ENCODE peak calls at places on chromosomes 1 and 21, in six cellular contexts. S is brain microvascular endothelial cell; D is neural progenitor cell; G is mammary epithelial cell; A is lower lobe of right lung; L is CD8-positive, alpha-beta T cell. J is an unnamed sample. For H3K36me3 and H3K27me3, the result is how much of the 10 kb centered on the place peaks cover.

GRCh38 chr1:10629816-10630571 is 155.2 kb downstream of the PEX14 start:
- DNase-seq in S (no peak), D (no peak), G (no peak), A (peak), L (no peak), J (no peak)

GRCh38 chr1:211133393-211133840 is 531 bp downstream of the KCNH1 start:
- DNase-seq in S (no peak), D (peak), G (peak), A (no peak), L (peak), J (no peak)

GRCh38 chr21:43031121-43031624 is 44.5 kb downstream of the CBS start:
- DNase-seq in S (no peak), D (no peak), G (no peak), A (no peak), L (no peak), J (no peak)

GRCh38 chr1:234768569-234769283 is 158.7 kb upstream of the IRF2BP2 start:
- DNase-seq in S (no peak), D (no peak), G (no peak), A (no peak), L (peak), J (no peak)

GRCh38 chr1:166918618-166919017 is 42.6 kb upstream of the TADA1 start:
- DNase-seq in S (no peak), D (no peak), G (no peak), A (no peak), L (no peak), J (no peak)

GRCh38 chr1:206012086-206012859 is 9.1 kb upstream of the RAB7B start:
- DNase-seq in S (no peak), D (no peak), G (no peak), A (peak), L (peak), J (no peak)

GRCh38 chr1:24018611-24019580 is 38.8 kb upstream of the SRSF10 start:
- DNase-seq in S (peak), D (peak), G (peak), A (peak), L (no peak), J (peak)

GRCh38 chr1:11550664-11551283 is 71.8 kb downstream of the DISP3 start:
- DNase-seq in S (peak), D (peak), G (peak), A (no peak), L (peak), J (peak)

GRCh38 chr21:43855955-43856354 is 9.1 kb upstream of the AGPAT3 start:
- DNase-seq in S (no peak), D (no peak), G (no peak), A (no peak), L (no peak), J (no peak)

GRCh38 chr1:95650631-95651030 is 416.6 kb downstream of the RWDD3 start:
- DNase-seq in S (no peak), D (no peak), G (peak), A (no peak), L (no peak), J (peak)

GRCh38 chr1:157092831-157093230 is 6.8 kb downstream of the ETV3L start:
- DNase-seq in S (no peak), D (no peak), G (no peak), A (no peak), L (no peak), J (no peak)

GRCh38 chr1:159853417-159853816 is 9.0 kb downstream of the VSIG8 start:
- DNase-seq in S (peak), D (no peak), G (no peak), A (no peak), L (no peak), J (no peak)

GRCh38 chr1:159856576-159856975 is 5.9 kb downstream of the VSIG8 start:
- DNase-seq in S (peak), D (no peak), G (peak), A (no peak), L (no peak), J (peak)

GRCh38 chr1:159854101-159854692 is 8.3 kb downstream of the VSIG8 start:
- DNase-seq in S (peak), D (peak), G (no peak), A (peak), L (peak), J (no peak)

GRCh38 chr1:159855709-159856108 is 6.7 kb downstream of the VSIG8 start:
- DNase-seq in S (no peak), D (no peak), G (no peak), A (no peak), L (peak), J (no peak)

GRCh38 chr1:159854693-159855192 is 7.7 kb downstream of the VSIG8 start:
- DNase-seq in S (peak), D (no peak), G (peak), A (peak), L (peak), J (peak)
- TF ChIP-seq CTCF in S (no peak), D (no peak), G (no peak), A (peak), L (no peak), J (no peak)

DNA sequence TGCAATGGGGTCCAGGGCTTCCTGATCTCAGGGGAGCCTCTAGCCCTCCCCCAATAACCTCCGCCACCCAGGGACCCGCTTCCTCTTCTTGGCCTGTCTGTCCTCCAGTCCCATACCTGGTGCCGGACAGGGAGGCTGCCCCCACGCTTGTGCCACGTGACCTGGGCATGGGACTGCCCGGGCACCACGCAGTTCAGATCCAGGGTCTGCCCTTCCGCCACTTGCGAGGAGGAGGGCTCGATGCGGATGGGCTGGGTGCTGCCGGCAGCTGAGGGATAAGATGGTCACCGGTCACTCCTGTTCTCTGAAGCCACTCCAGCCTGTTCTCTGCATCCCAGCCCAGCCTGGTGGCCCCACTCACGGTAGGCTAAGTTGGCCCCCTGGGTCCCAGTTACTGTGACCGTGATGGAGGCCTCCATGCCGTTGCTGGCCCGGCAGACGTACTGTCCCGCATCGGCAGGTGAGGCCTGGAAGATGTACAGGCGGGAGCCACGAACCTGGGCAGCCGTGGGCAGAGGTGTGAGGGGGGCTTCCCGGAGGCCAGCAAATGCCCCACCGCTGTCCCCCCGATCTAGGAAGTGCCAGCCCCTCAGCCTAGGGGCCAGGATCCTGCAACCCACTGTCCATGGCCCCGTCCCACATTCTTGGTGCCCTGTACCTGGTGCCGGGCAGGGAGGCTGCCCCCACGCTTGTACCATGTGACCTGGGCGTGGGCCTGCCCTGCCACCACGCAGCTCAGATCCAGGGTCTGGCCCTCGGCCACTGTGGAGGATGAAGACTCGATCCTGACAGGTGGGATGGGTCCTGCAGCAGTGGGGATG is 39.6 kb downstream of the LDLRAD2 start:
- DNase-seq in S (no peak), D (no peak), G (no peak), A (no peak), L (no peak), J (no peak)
- H3K36me3 ChIP-seq in S (half or more), D (under half), G (under half), A (half or more), L (under half), J (half or more)

GRCh38 chr1:148263906-148264255 is 111.8 kb upstream of the NBPF11 start:
- DNase-seq in S (no peak), D (no peak), G (no peak), A (no peak), L (peak), J (no peak)
- H3K27me3 ChIP-seq in S (under half), D (under half), G (under half), A (under half), L (under half), J (under half)

GRCh38 chr21:27359141-27359540 is 392.3 kb upstream of the ADAMTS5 start:
- DNase-seq in S (no peak), D (no peak), G (no peak), A (no peak), L (no peak), J (no peak)

GRCh38 chr21:27363719-27364479 is 397.0 kb upstream of the ADAMTS5 start:
- DNase-seq in S (no peak), D (no peak), G (no peak), A (no peak), L (no peak), J (no peak)

GRCh38 chr21:27366846-27367245 is 400.0 kb upstream of the ADAMTS5 start:
- DNase-seq in S (no peak), D (no peak), G (no peak), A (no peak), L (no peak), J (no peak)

GRCh38 chr21:27365394-27365793 is 398.5 kb upstream of the ADAMTS5 start:
- DNase-seq in S (no peak), D (no peak), G (peak), A (no peak), L (no peak), J (peak)

GRCh38 chr21:27362249-27362648 is 395.4 kb upstream of the ADAMTS5 start:
- DNase-seq in S (no peak), D (no peak), G (peak), A (no peak), L (no peak), J (peak)
- TF ChIP-seq CTCF in S (peak), D (no peak), G (peak), A (peak), L (no peak), J (peak)

DNA sequence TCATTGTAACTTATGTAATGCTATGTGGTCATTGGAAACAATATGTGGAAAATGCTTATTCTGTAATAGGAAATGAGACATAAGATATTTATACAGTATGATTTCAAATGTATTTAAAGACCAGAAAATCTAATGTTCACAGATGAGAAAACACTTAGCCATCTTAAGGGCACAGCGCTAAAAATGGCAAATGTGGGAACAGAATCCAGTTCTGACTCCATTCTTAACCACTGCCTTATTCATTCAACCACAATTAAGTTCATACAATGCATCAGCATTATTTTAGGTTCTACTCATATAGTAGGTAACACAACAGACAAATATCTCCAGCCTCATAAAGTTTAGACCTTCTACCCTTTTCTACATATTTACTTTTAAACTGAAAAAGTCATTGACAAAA is 12.4 kb downstream of the CSDE1 start:
- DNase-seq in S (no peak), D (no peak), G (peak), A (no peak), L (no peak), J (no peak)
- H3K36me3 ChIP-seq in S (under half), D (under half), G (under half), A (half or more), L (under half), J (under half)

GRCh38 chr1:36835017-36835695 is 199.2 kb downstream of the GRIK3 start:
- DNase-seq in S (no peak), D (no peak), G (no peak), A (no peak), L (no peak), J (no peak)

GRCh38 chr1:36836196-36836883 is 198.0 kb downstream of the GRIK3 start:
- DNase-seq in S (no peak), D (no peak), G (no peak), A (no peak), L (no peak), J (no peak)

GRCh38 chr1:36835696-36836095 is 198.6 kb downstream of the GRIK3 start:
- DNase-seq in S (no peak), D (no peak), G (no peak), A (no peak), L (no peak), J (no peak)

GRCh38 chr1:36836916-36837315 is 197.4 kb downstream of the GRIK3 start:
- DNase-seq in S (no peak), D (no peak), G (no peak), A (no peak), L (no peak), J (no peak)

DNA sequence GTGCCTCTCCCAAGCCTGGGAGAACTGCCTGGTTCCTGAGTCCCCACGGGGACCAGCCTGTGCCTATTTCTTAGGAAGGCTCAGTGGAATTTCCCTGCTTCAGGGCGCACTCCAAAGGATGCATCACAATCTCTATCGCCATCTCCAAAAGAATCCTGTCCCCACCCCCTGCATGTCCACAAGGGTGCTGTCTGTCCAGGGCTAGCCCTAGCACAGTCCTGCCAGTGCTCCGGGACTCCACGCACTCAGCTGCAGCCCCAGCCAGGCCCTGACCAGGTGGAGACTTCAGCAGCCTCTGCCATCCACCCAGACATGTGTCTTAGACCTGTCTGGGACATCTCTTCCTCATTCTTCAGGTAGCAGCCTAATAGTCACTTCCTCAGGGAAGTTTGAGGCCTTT is 199.7 kb downstream of the GRIK3 start:
- DNase-seq in S (no peak), D (no peak), G (no peak), A (no peak), L (no peak), J (no peak)
- H3K27me3 ChIP-seq in S (under half), D (under half), G (under half), A (under half), L (under half), J (under half)

DNA sequence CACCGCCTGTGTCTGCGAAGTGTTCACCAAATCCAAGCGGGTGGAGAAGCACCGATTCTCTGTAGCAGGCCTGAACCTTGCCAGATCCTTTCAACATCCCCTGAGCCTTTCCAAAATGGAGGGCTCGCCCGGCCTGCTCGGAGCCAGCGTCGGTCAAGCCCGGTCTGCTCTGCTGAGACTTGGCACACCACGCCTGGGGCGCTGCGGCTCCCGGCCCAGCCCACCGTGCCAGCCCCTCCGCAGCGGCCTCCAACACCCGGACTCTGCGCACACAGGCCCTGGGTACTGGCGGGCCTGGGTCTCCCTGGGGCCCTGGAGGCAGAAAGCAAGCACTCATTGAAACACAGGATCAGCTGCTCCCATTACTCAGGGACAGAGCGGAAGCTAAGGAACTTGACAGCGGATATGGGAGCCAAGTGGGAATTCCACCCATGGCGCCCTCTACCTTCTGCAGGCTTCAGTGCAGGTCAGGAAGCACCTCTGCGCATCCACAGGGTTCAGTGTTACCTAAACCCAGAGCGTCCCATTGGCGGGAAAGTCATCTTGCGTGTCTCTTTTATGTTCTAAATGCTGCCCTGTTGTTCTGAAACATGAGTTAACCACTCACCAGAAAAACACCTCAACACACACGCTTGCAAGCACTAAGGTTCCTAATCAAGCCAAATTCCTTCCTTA is 159.9 kb downstream of the ZBTB18 start:
- DNase-seq in S (no peak), D (peak), G (no peak), A (no peak), L (no peak), J (no peak)
- TF ChIP-seq CTCF in S (peak), D (peak), G (peak), A (peak), L (no peak), J (peak)

DNA sequence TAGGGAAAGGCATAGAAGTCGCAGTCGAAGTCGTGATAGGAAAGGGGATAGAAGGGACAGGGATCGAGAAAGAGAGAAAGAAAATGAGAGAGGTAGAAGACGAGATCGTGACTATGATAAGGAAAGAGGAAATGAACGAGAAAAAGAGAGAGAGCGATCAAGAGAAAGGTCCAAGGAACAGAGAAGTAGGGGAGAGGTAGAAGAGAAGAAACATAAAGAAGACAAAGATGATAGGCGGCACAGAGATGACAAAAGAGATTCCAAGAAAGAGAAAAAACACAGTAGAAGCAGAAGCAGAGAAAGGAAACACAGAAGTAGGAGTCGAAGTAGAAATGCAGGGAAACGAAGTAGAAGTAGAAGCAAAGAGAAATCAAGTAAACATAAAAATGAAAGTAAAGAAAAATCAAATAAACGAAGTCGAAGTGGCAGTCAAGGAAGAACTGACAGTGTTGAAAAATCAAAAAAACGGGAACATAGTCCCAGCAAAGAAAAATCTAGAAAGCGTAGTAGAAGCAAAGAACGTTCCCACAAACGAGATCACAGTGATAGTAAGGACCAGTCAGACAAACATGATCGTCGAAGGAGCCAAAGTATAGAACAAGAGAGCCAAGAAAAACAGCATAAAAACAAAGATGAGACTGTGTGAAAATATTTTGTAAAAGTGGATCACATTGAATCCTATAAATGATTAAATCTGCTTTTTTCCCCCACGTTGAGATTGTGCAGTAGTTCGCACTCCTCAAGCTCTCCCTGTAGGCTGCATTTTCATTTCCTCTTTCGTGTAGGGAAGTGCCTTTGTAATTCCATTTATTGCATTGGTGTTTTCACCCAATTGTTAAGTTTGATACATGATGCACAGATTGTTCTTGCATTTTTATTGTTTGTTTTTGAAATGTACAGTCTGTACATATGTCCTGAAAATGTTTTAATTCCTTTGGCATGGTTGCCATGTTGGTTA is 7.5 kb downstream of the PRPF38B start:
- DNase-seq in S (no peak), D (no peak), G (no peak), A (no peak), L (no peak), J (no peak)
- H3K36me3 ChIP-seq in S (half or more), D (half or more), G (under half), A (half or more), L (under half), J (under half)